ENCODE peak calls at places on chromosomes 5 and 9, in four cellular contexts. One of them, this sample, is unnamed.

GRCh38 chr5:160048131-160048530 is 39.2 kb downstream of the TTC1 start:
- DNase-seq in cardiac muscle cell: no peak
- DNase-seq in CD4-positive, CD25-positive, alpha-beta regulatory T cell: no peak
- DNase-seq in astrocyte of the spinal cord: no peak
- DNase-seq in this sample: no peak

GRCh38 chr5:76956033-76956432 is 3.2 kb downstream of the CRHBP start:
- DNase-seq in astrocyte of the spinal cord: no peak
- DNase-seq in cardiac muscle cell: no peak
- DNase-seq in CD4-positive, CD25-positive, alpha-beta regulatory T cell: no peak
- DNase-seq in this sample: no peak

GRCh38 chr5:10612251-10612650 is 48.4 kb downstream of the ANKRD33B start:
- DNase-seq in cardiac muscle cell: no peak
- DNase-seq in astrocyte of the spinal cord: no peak
- DNase-seq in CD4-positive, CD25-positive, alpha-beta regulatory T cell: no peak
- DNase-seq in this sample: no peak

GRCh38 chr5:63760965-63761364 is 201.3 kb downstream of the HTR1A start:
- DNase-seq in cardiac muscle cell: no peak
- DNase-seq in astrocyte of the spinal cord: no peak
- DNase-seq in CD4-positive, CD25-positive, alpha-beta regulatory T cell: no peak
- DNase-seq in this sample: no peak

GRCh38 chr5:159001247-159001646 is 98.5 kb downstream of the EBF1 start:
- DNase-seq in CD4-positive, CD25-positive, alpha-beta regulatory T cell: no peak
- DNase-seq in cardiac muscle cell: no peak
- DNase-seq in astrocyte of the spinal cord: no peak
- DNase-seq in this sample: no peak

GRCh38 chr5:135615171-135615570 is 36.4 kb upstream of the CXCL14 start:
- DNase-seq in cardiac muscle cell: no peak
- DNase-seq in astrocyte of the spinal cord: no peak
- DNase-seq in CD4-positive, CD25-positive, alpha-beta regulatory T cell: no peak
- DNase-seq in this sample: no peak

GRCh38 chr5:101838329-101838964 is 457.6 kb downstream of the SLCO4C1 start:
- DNase-seq in cardiac muscle cell: no peak
- DNase-seq in astrocyte of the spinal cord: peak; percentile 68
- DNase-seq in CD4-positive, CD25-positive, alpha-beta regulatory T cell: no peak
- DNase-seq in this sample: no peak

GRCh38 chr9:107980984-107981383 is 491.4 kb upstream of the KLF4 start:
- DNase-seq in CD4-positive, CD25-positive, alpha-beta regulatory T cell: no peak
- DNase-seq in astrocyte of the spinal cord: no peak
- DNase-seq in cardiac muscle cell: no peak
- DNase-seq in this sample: no peak

GRCh38 chr5:132761321-132762240 is 14.4 kb downstream of the CCNI2 start:
- DNase-seq in cardiac muscle cell: no peak
- DNase-seq in astrocyte of the spinal cord: no peak
- DNase-seq in CD4-positive, CD25-positive, alpha-beta regulatory T cell: no peak
- DNase-seq in this sample: no peak

GRCh38 chr9:137319434-137319975 is 17.4 kb upstream of the NRARP start:
- DNase-seq in astrocyte of the spinal cord: no peak
- DNase-seq in cardiac muscle cell: no peak
- DNase-seq in CD4-positive, CD25-positive, alpha-beta regulatory T cell: no peak
- DNase-seq in this sample: no peak

GRCh38 chr5:71528206-71528605 is 58.9 kb upstream of the MCCC2 start:
- DNase-seq in CD4-positive, CD25-positive, alpha-beta regulatory T cell: no peak
- DNase-seq in cardiac muscle cell: no peak
- DNase-seq in astrocyte of the spinal cord: peak; percentile 16
- DNase-seq in this sample: no peak

GRCh38 chr5:93189707-93190120 is 391.3 kb downstream of the NR2F1-AS1 start:
- DNase-seq in astrocyte of the spinal cord: peak; percentile 91
- DNase-seq in cardiac muscle cell: no peak
- DNase-seq in CD4-positive, CD25-positive, alpha-beta regulatory T cell: no peak
- DNase-seq in this sample: peak; percentile 100

GRCh38 chr5:80069918-80070318 is 34.8 kb downstream of the THBS4 start:
- DNase-seq in cardiac muscle cell: no peak
- DNase-seq in astrocyte of the spinal cord: no peak
- DNase-seq in CD4-positive, CD25-positive, alpha-beta regulatory T cell: no peak
- DNase-seq in this sample: no peak

GRCh38 chr9:99682870-99683269 is 138.8 kb upstream of the NR4A3 start:
- DNase-seq in astrocyte of the spinal cord: no peak
- DNase-seq in cardiac muscle cell: no peak
- DNase-seq in CD4-positive, CD25-positive, alpha-beta regulatory T cell: no peak
- DNase-seq in this sample: no peak

GRCh38 chr5:132073231-132074013 is at the start of gene CSF2:
- DNase-seq in CD4-positive, CD25-positive, alpha-beta regulatory T cell: no peak
- DNase-seq in astrocyte of the spinal cord: no peak
- DNase-seq in cardiac muscle cell: no peak
- DNase-seq in this sample: peak; percentile 90

GRCh38 chr5:101153526-101153925 is 250.4 kb upstream of the ST8SIA4 start:
- DNase-seq in astrocyte of the spinal cord: no peak
- DNase-seq in CD4-positive, CD25-positive, alpha-beta regulatory T cell: no peak
- DNase-seq in cardiac muscle cell: no peak
- DNase-seq in this sample: no peak

GRCh38 chr5:115429345-115429940 is 115.1 kb downstream of the FEM1C start:
- DNase-seq in astrocyte of the spinal cord: no peak
- DNase-seq in cardiac muscle cell: no peak
- DNase-seq in CD4-positive, CD25-positive, alpha-beta regulatory T cell: no peak
- DNase-seq in this sample: no peak

GRCh38 chr5:135046661-135047346 is 12.8 kb upstream of the PITX1 start:
- DNase-seq in astrocyte of the spinal cord: no peak
- DNase-seq in cardiac muscle cell: no peak
- DNase-seq in CD4-positive, CD25-positive, alpha-beta regulatory T cell: no peak
- DNase-seq in this sample: no peak

GRCh38 chr9:69971643-69972449 is 71.8 kb upstream of the MAMDC2 start:
- DNase-seq in astrocyte of the spinal cord: peak; percentile 77
- DNase-seq in CD4-positive, CD25-positive, alpha-beta regulatory T cell: peak; percentile 39
- DNase-seq in cardiac muscle cell: peak; percentile 62
- DNase-seq in this sample: peak; percentile 69

GRCh38 chr9:37337301-37337905 is 85.1 kb upstream of the GRHPR start:
- DNase-seq in astrocyte of the spinal cord: no peak
- DNase-seq in cardiac muscle cell: no peak
- DNase-seq in CD4-positive, CD25-positive, alpha-beta regulatory T cell: no peak
- DNase-seq in this sample: no peak